ENCODE peak calls at places on chromosome 18, in five cellular contexts. K is cardiac fibroblast, F is small intestine, J is transverse colon, U is AG04449. R is an unnamed sample.

GRCh38 chr18:29154196-29154757 is 977.3 kb upstream of the CDH2 start:
- DNase-seq in J (no peak), U (peak), K (peak), F (no peak), R (peak)

GRCh38 chr18:56975276-56975675 is 171.6 kb upstream of the BOD1L2 start:
- DNase-seq in K (no peak), U (no peak), F (no peak), J (no peak), R (no peak)

GRCh38 chr18:65706646-65707045 is 44.2 kb upstream of the CDH7 start:
- DNase-seq in F (no peak), K (no peak), J (no peak), U (no peak), R (no peak)

GRCh38 chr18:69838003-69838402 is 109.7 kb downstream of the CD226 start:
- DNase-seq in J (no peak), U (no peak), F (no peak), K (no peak), R (no peak)

GRCh38 chr18:47997338-47997780 is 66.9 kb upstream of the SMAD2 start:
- DNase-seq in F (no peak), J (no peak), U (no peak), K (peak), R (peak)

GRCh38 chr18:52897611-52898010 is 557.6 kb downstream of the DCC start:
- DNase-seq in J (no peak), K (no peak), F (no peak), U (no peak), R (no peak)

GRCh38 chr18:43271593-43272432 is 5.5 kb downstream of the SYT4 start:
- DNase-seq in U (peak), F (peak), J (no peak), K (peak), R (peak)

GRCh38 chr18:48663096-48663930 is 124.5 kb downstream of the CTIF start:
- DNase-seq in J (no peak), F (no peak), K (no peak), U (no peak), R (no peak)

GRCh38 chr18:48042431-48042830 is 112.0 kb upstream of the SMAD2 start:
- DNase-seq in F (no peak), U (no peak), J (no peak), K (no peak), R (no peak)

GRCh38 chr18:49123431-49123830 is 172.7 kb upstream of the SMAD7 start:
- DNase-seq in F (no peak), K (peak), J (no peak), U (no peak), R (peak)

GRCh38 chr18:36934884-36935283 is 106.0 kb downstream of the KIAA1328 start:
- DNase-seq in F (no peak), J (no peak), K (peak), U (peak), R (peak)

GRCh38 chr18:44988821-44989587 is 308.3 kb downstream of the SETBP1 start:
- DNase-seq in K (peak), F (no peak), U (no peak), J (no peak), R (peak)

GRCh38 chr18:33562741-33563140 is 15.3 kb upstream of the ASXL3 start:
- DNase-seq in F (no peak), K (no peak), J (no peak), U (no peak), R (no peak)

GRCh38 chr18:10147752-10148151 is 233.9 kb downstream of the VAPA start:
- DNase-seq in J (no peak), U (no peak), F (no peak), K (no peak), R (no peak)

GRCh38 chr18:58567453-58568196 is 61.3 kb downstream of the ALPK2 start:
- DNase-seq in F (no peak), K (peak), U (peak), J (no peak), R (peak)

GRCh38 chr18:49038423-49038822 is 87.7 kb upstream of the SMAD7 start:
- DNase-seq in U (no peak), J (no peak), F (no peak), K (no peak), R (no peak)

GRCh38 chr18:33557706-33558105 is 20.3 kb upstream of the ASXL3 start:
- DNase-seq in F (no peak), K (no peak), J (no peak), U (no peak), R (no peak)

GRCh38 chr18:47151457-47151856 is 1.2 kb upstream of the HDHD2 start:
- DNase-seq in J (no peak), U (no peak), F (no peak), K (no peak), R (no peak)

GRCh38 chr18:55494899-55495298 is 93.1 kb downstream of the TCF4 start:
- DNase-seq in U (no peak), K (peak), J (no peak), F (no peak), R (no peak)

GRCh38 chr18:56709463-56709862 is 58.3 kb downstream of the WDR7 start:
- DNase-seq in J (no peak), F (peak), K (peak), U (peak), R (peak)

GRCh38 chr18:21363411-21363810 is 121.4 kb downstream of the GREB1L start:
- DNase-seq in F (no peak), K (no peak), U (no peak), J (no peak), R (no peak)

GRCh38 chr18:58186258-58186948 is 142.4 kb downstream of the NEDD4L start:
- DNase-seq in K (peak), U (peak), J (no peak), F (peak), R (peak)

GRCh38 chr18:993560-993959 is 88.9 kb downstream of the ADCYAP1 start:
- DNase-seq in J (no peak), U (no peak), K (no peak), F (no peak), R (no peak)

GRCh38 chr18:45785015-45785597 is 40.4 kb upstream of the SIGLEC15 start:
- DNase-seq in F (peak), J (peak), K (peak), U (no peak), R (peak)

GRCh38 chr18:303578-303977 is 35.7 kb upstream of the THOC1 start:
- DNase-seq in J (no peak), K (no peak), F (no peak), U (no peak), R (no peak)

GRCh38 chr18:49023281-49023937 is 72.6 kb upstream of the SMAD7 start:
- DNase-seq in F (no peak), K (no peak), U (no peak), J (peak), R (no peak)

GRCh38 chr18:51513525-51513924 is 316.0 kb upstream of the MEX3C start:
- DNase-seq in J (no peak), K (no peak), F (no peak), U (no peak), R (no peak)

GRCh38 chr18:24176727-24177416 is 38.0 kb downstream of the CABYR start:
- DNase-seq in F (peak), J (peak), U (no peak), K (peak), R (peak)

GRCh38 chr18:62718268-62718800 is 3.0 kb downstream of the PHLPP1 start:
- DNase-seq in K (no peak), U (no peak), F (no peak), J (no peak), R (no peak)

GRCh38 chr18:23585007-23585871 is 1.1 kb downstream of the NPC1 start:
- DNase-seq in F (peak), U (no peak), J (peak), K (peak), R (peak)

GRCh38 chr18:29062921-29063320 is 886.0 kb upstream of the CDH2 start:
- DNase-seq in F (no peak), U (no peak), K (no peak), J (no peak), R (no peak)

GRCh38 chr18:49183921-49184320 is 233.2 kb upstream of the SMAD7 start:
- DNase-seq in F (no peak), U (no peak), K (peak), J (no peak), R (no peak)

GRCh38 chr18:47263197-47263827 is 11.9 kb upstream of the SKOR2 start:
- DNase-seq in J (no peak), U (no peak), F (no peak), K (peak), R (no peak)

GRCh38 chr18:41266616-41267015 is 688.4 kb upstream of the PIK3C3 start:
- DNase-seq in U (peak), K (peak), J (no peak), F (no peak), R (peak)

GRCh38 chr18:37305084-37305483 is 260.5 kb downstream of the CELF4 start:
- DNase-seq in F (no peak), J (no peak), K (no peak), U (no peak), R (no peak)

GRCh38 chr18:23114171-23114881 is 21.0 kb upstream of the CABLES1 start:
- DNase-seq in F (peak), U (no peak), K (no peak), J (no peak), R (no peak)

GRCh38 chr18:76489081-76489480 is 6.0 kb downstream of the ZNF516 start:
- DNase-seq in U (no peak), F (no peak), J (no peak), K (peak), R (no peak)
- H3K4me3 ChIP-seq in U (peak), F (no peak), J (no peak), K (no peak), R (no peak)

DNA sequence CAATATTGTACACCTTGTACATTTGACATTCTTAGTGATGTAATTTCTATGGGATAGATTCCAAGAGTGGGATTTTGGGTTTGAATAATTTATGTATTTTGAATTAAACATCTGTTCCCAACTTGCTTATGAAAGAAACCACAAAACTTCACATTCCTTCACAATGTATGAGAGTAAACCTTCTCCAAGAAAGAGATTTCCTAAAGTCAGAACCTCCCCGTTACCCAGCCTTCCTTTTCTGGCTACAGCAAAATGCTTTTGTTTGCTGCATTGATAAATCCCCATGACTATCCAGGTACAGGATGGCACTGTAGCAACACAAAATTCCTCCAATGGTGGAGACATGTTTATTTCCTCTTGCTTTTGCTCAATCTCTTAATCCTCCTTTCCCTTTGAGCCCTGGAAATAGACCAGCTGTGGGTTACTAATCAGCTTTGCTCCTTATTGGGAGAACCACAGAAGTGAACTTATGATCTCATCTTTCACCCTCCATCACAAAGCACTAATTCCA is 58.4 kb upstream of the GALR1 start:
- DNase-seq in F (no peak), U (no peak), J (no peak), K (peak), R (peak)
- H3K4me3 ChIP-seq in F (no peak), U (no peak), J (no peak), K (no peak), R (no peak)

GRCh38 chr18:60249388-60249787 is 123.2 kb downstream of the MC4R start:
- DNase-seq in J (no peak), U (no peak), K (no peak), F (no peak), R (no peak)
- H3K4me3 ChIP-seq in J (no peak), U (no peak), K (no peak), F (no peak), R (no peak)

DNA sequence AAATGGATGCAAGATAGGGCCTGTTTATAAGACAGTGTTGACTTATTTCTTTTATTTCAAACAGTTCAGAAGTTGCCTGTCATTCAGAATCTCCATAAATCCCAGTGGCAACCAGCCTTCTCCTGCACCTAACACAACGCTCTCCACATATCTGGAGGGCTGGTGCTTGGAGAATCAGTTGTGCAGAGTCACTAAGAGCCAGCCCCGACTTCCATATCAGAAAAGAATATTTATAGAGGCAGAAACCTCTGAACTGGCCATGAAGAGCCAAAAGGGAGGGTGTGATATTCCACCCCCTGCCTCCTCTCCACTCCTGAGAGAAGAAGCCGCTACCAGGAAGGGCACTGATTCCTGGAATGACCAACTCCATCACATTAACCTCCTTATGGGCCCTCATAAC is 34.0 kb upstream of the B4GALT6 start:
- DNase-seq in J (no peak), K (no peak), F (no peak), U (no peak), R (no peak)
- H3K4me3 ChIP-seq in J (no peak), K (no peak), F (no peak), U (no peak), R (no peak)

DNA sequence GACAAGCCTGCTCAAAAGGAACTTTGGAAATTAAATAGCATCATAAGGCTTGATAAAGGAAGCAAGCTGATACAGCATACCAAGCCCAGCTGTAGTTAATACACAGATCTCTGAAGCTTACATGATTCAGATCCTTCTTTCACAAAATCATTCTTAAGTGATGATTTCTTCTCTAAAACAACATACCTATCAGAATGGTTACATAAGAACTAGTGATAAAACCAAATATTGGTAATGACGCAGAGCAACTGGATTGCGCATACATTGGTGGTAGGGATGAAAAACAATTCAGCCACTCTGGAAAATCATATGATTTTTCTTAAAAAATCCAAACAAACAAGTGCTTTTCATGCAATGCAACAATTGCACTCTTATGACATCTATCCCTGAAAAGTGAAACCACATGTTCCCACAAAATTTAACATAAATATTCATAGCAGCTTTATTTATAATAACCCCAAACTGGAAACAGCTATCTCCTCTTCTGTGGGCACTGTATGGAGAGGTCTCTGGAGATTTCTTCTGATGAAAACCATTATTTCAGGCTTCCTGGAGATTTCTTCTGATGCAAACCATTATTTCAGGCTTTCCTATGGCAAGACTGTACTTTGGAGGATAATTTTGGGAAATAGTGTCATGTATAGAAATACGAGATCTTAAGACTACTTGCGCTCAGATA is 153.6 kb upstream of the DSEL start:
- DNase-seq in K (peak), J (no peak), U (peak), F (no peak), R (peak)
- H3K4me3 ChIP-seq in K (no peak), J (no peak), U (no peak), F (no peak), R (no peak)

DNA sequence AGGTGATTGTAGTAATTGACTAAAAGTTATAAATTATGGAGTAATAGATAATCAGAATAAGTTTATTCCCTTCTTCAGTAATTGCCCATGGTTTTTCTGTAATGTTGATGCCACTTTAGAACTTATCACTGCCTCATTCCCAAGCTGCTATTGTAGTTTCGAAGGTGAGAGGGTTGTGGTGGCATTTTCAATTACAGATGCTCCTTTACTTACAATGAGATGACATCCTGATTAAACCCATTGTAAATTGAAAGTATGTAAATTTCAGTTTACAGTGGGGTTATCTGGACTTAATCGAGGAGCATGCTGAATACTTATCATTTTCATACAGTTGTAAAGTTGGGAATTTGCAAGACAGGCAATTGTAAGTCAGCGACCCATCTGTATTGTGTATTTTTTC is 2.9 kb downstream of the NDUFV2 start:
- DNase-seq in J (no peak), F (no peak), K (no peak), U (no peak), R (no peak)
- H3K4me3 ChIP-seq in J (peak), F (no peak), K (peak), U (peak), R (peak)

GRCh38 chr18:11860594-11861450 is 9.6 kb downstream of the CHMP1B start:
- DNase-seq in F (peak), K (no peak), U (no peak), J (no peak), R (no peak)
- H3K4me3 ChIP-seq in F (no peak), K (no peak), U (no peak), J (no peak), R (no peak)

DNA sequence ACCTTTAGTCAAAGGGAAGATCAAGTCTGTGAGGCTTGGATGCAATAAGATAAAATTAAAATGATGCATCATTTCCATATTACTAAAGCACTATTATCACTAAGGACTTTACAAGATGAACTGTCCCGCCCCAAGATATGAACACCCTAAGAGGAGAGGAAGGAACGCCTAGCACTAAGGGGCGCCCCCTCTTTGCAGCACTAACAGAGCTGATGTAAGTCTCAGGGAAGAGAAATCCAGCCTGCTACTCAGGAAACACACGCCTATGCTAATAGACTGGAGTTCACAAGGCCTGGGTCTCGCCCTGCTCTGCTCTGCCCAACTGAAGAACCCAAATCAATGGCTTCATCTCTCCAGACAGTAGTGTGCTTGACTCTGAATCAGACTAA is 6.1 kb downstream of the INO80C start:
- DNase-seq in U (no peak), K (no peak), J (no peak), F (no peak), R (peak)
- H3K4me3 ChIP-seq in U (no peak), K (no peak), J (no peak), F (no peak), R (no peak)

R was measured in choroid plexus epithelial cell.